ENCODE peak calls at places on chromosomes 2 and 18, in ten cellular contexts. M is A549, J is K562, D is sigmoid colon, Y is transverse colon, T is upper lobe of left lung, V is GM12878, X is HepG2, Z is H1, S is stomach. A is an unnamed sample.

GRCh38 chr18:63924551-63924950 is 16.8 kb downstream of the SERPINB10 start:
- DNase-seq in J (no peak), S (no peak), M (no peak), V (no peak), X (no peak), Y (no peak), D (no peak), Z (no peak), T (no peak), A (no peak)

GRCh38 chr2:42317945-42318344 is 43.1 kb downstream of the COX7A2L start:
- DNase-seq in Z (no peak), X (no peak), Y (no peak), J (no peak), V (no peak), M (no peak), S (no peak), T (no peak), D (no peak), A (no peak)

GRCh38 chr2:222637072-222637471 is 18.8 kb downstream of the FARSB start:
- DNase-seq in X (no peak), Y (peak), J (no peak), T (no peak), Z (no peak), D (no peak), V (no peak), M (no peak), S (no peak), A (no peak)

GRCh38 chr2:188931361-188931760 is 42.8 kb upstream of the COL3A1 start:
- DNase-seq in V (no peak), T (no peak), J (no peak), S (no peak), M (no peak), X (no peak), Z (no peak), D (no peak), Y (no peak), A (no peak)

GRCh38 chr2:66494708-66495107 is 59.8 kb downstream of the MEIS1 start:
- DNase-seq in J (no peak), V (no peak), Z (no peak), M (no peak), D (peak), T (peak), X (peak), S (peak), Y (peak), A (peak)

GRCh38 chr2:226554726-226555125 is 244.9 kb downstream of the IRS1 start:
- DNase-seq in V (no peak), D (no peak), S (no peak), M (no peak), X (no peak), Y (no peak), T (no peak), Z (no peak), J (no peak), A (no peak)

GRCh38 chr2:239239607-239240479 is 161.0 kb downstream of the HDAC4 start:
- DNase-seq in Y (no peak), Z (no peak), M (no peak), J (no peak), V (no peak), D (peak), T (no peak), X (no peak), S (no peak), A (peak)

GRCh38 chr18:45962461-45962860 is 4.7 kb downstream of the EPG5 start:
- DNase-seq in T (peak), D (no peak), J (no peak), S (no peak), Y (no peak), M (no peak), Z (no peak), V (peak), X (peak), A (no peak)

GRCh38 chr2:26412091-26412673 is 10.5 kb downstream of the DRC1 start:
- DNase-seq in D (no peak), Z (no peak), S (no peak), J (peak), Y (no peak), V (peak), X (peak), T (no peak), M (peak), A (no peak)

GRCh38 chr2:39313575-39313974 is 69.8 kb upstream of the CDKL4 start:
- DNase-seq in T (no peak), V (no peak), Z (no peak), X (no peak), M (no peak), Y (no peak), D (no peak), S (no peak), J (no peak), A (no peak)

GRCh38 chr2:47078541-47079482 is 76.3 kb downstream of the STPG4 start:
- DNase-seq in J (peak), Z (no peak), Y (no peak), M (no peak), T (no peak), X (peak), S (no peak), V (no peak), D (no peak), A (peak)

GRCh38 chr2:62672601-62673000 is 32.9 kb upstream of the EHBP1 start:
- DNase-seq in Y (no peak), X (peak), Z (peak), D (no peak), M (peak), J (no peak), V (no peak), T (peak), S (no peak), A (no peak)

GRCh38 chr2:148167241-148167766 is 146.4 kb downstream of the MBD5 start:
- DNase-seq in V (no peak), S (no peak), Z (no peak), Y (no peak), X (no peak), T (no peak), M (no peak), J (no peak), D (no peak), A (no peak)

GRCh38 chr2:157696036-157696435 is 67.4 kb upstream of the ACVR1C start:
- DNase-seq in D (no peak), Z (no peak), M (no peak), S (no peak), Y (no peak), V (no peak), J (no peak), T (no peak), X (no peak), A (no peak)

GRCh38 chr2:38398739-38399138 is 21.7 kb upstream of the ATL2 start:
- DNase-seq in M (no peak), Z (no peak), J (no peak), D (no peak), V (no peak), X (no peak), Y (no peak), T (no peak), S (no peak), A (no peak)

GRCh38 chr2:215727507-215728503 is 285.5 kb downstream of the MREG start:
- DNase-seq in J (no peak), M (no peak), D (no peak), Y (no peak), T (no peak), S (no peak), V (no peak), Z (no peak), X (peak), A (no peak)

GRCh38 chr2:204260162-204260877 is 285.0 kb upstream of the PARD3B start:
- DNase-seq in T (peak), M (peak), S (peak), Y (peak), V (no peak), D (peak), J (peak), X (peak), Z (peak), A (peak)

GRCh38 chr18:8912348-8913057 is 190.0 kb upstream of the NDUFV2 start:
- DNase-seq in V (no peak), S (no peak), J (peak), D (no peak), Y (peak), X (no peak), Z (no peak), M (no peak), T (peak), A (no peak)

GRCh38 chr2:223549215-223549614 is 52.9 kb downstream of the SCG2 start:
- DNase-seq in S (no peak), V (no peak), Z (no peak), D (no peak), X (peak), T (no peak), Y (no peak), M (peak), J (no peak), A (no peak)

GRCh38 chr2:63639344-63639743 is 50.6 kb downstream of the MDH1 start:
- DNase-seq in X (no peak), T (no peak), Y (no peak), V (no peak), M (no peak), J (no peak), Z (no peak), D (no peak), S (no peak), A (no peak)

GRCh38 chr2:86825020-86825727 is 34.5 kb upstream of the CD8A start:
- DNase-seq in M (no peak), T (no peak), Z (no peak), Y (no peak), D (no peak), S (no peak), V (no peak), J (no peak), X (no peak), A (no peak)

GRCh38 chr2:196249860-196250259 is 78.5 kb upstream of the STK17B start:
- DNase-seq in Z (no peak), T (peak), M (no peak), V (no peak), X (no peak), D (no peak), S (no peak), Y (peak), J (no peak), A (no peak)

GRCh38 chr2:219453691-219454131 is 19.1 kb downstream of the SPEG start:
- DNase-seq in T (no peak), X (no peak), Y (peak), J (no peak), Z (no peak), S (no peak), M (no peak), V (no peak), D (peak), A (peak)

GRCh38 chr2:18132697-18133096 is 254.2 kb downstream of the KCNS3 start:
- DNase-seq in Y (no peak), M (no peak), S (no peak), V (no peak), T (no peak), X (no peak), D (no peak), Z (no peak), J (no peak), A (no peak)

GRCh38 chr2:120830096-120830830 is 94.6 kb downstream of the GLI2 start:
- DNase-seq in J (no peak), T (no peak), X (no peak), Y (no peak), Z (no peak), M (no peak), D (peak), V (no peak), S (no peak), A (no peak)

DNA sequence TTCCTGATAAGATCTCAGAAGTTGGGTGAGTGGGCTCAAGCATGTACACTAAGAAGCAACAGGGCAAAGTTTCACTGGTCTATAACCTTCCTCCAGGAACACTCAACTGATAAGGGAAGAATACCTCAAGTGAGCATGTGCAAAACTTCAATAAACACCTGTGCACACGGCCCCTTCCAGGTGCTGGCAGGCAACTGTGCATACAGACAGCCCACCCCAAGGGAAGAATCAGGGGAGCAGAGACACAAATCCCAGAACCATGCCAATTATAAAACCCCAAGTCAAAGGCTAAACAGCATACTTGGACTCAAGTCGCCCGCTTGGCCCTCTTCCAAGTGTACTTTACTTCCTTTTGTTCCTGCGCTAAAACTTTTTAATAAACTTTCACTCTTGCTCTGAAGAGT is 85.9 kb upstream of the RTN4 start:
- DNase-seq in X (no peak), S (peak), T (no peak), V (no peak), D (no peak), Z (no peak), J (no peak), Y (peak), M (no peak), A (no peak)
- H3K27ac ChIP-seq in X (no peak), S (no peak), T (peak), V (no peak), D (peak), Z (no peak), J (no peak), Y (peak), M (no peak), A (no peak)

GRCh38 chr2:165778653-165779451 is 15.2 kb downstream of the GALNT3 start:
- DNase-seq in T (no peak), D (no peak), Y (no peak), S (no peak), V (no peak), M (no peak), Z (no peak), X (peak), J (no peak), A (no peak)
- TF ChIP-seq EP300 in T (no peak), D (no peak), Y (no peak), S (no peak), V (no peak), M (no peak), Z (no peak), X (no peak), J (no peak), A (no peak)

DNA sequence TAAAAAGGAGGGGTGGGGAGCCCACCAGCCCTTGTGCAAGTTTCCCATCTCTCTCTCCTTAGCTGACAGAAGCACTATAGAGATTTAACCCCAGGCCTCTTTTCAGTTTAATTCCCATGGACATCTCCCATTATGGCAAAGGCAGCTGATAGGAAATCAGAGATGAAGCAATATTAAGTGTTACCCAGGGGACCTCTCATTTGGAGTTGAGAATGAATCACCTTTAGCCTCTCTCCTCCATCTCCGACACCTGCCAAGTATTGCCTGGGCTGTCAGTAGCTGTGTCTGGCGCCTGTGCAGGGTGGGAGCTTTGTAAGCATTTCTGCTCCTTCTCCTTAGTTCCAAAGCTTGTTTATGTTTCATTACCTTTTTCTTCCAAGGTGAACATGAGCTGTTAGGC is 109.0 kb downstream of the AQP4 start:
- DNase-seq in Y (no peak), Z (no peak), V (no peak), M (no peak), S (no peak), J (no peak), T (no peak), X (no peak), D (no peak), A (no peak)
- H3K27ac ChIP-seq in Y (no peak), Z (no peak), V (no peak), M (peak), S (no peak), J (no peak), T (no peak), X (no peak), D (no peak), A (no peak)

GRCh38 chr2:169656164-169656563 is 38.0 kb downstream of the CFAP210 start:
- DNase-seq in V (no peak), D (no peak), Z (no peak), J (no peak), Y (no peak), T (no peak), M (no peak), X (no peak), S (no peak), A (no peak)

GRCh38 chr2:169661263-169661662 is 32.9 kb downstream of the CFAP210 start:
- DNase-seq in T (no peak), M (no peak), D (no peak), S (no peak), J (no peak), Z (no peak), X (no peak), V (no peak), Y (no peak), A (no peak)

GRCh38 chr2:169662744-169663143 is 31.5 kb downstream of the CFAP210 start:
- DNase-seq in J (peak), Z (no peak), V (no peak), M (no peak), D (no peak), Y (no peak), S (no peak), X (no peak), T (no peak), A (no peak)

GRCh38 chr2:169658877-169659276 is 35.3 kb downstream of the CFAP210 start:
- DNase-seq in S (no peak), Z (no peak), D (no peak), V (no peak), Y (no peak), X (no peak), M (no peak), J (no peak), T (no peak), A (no peak)

GRCh38 chr2:169659314-169659713 is 34.9 kb downstream of the CFAP210 start:
- DNase-seq in Y (no peak), V (peak), J (no peak), T (no peak), S (no peak), X (no peak), D (no peak), M (no peak), Z (no peak), A (no peak)
- TF ChIP-seq EP300 in Y (no peak), V (peak), J (no peak), T (no peak), S (no peak), X (no peak), D (no peak), M (no peak), Z (no peak), A (no peak)

DNA sequence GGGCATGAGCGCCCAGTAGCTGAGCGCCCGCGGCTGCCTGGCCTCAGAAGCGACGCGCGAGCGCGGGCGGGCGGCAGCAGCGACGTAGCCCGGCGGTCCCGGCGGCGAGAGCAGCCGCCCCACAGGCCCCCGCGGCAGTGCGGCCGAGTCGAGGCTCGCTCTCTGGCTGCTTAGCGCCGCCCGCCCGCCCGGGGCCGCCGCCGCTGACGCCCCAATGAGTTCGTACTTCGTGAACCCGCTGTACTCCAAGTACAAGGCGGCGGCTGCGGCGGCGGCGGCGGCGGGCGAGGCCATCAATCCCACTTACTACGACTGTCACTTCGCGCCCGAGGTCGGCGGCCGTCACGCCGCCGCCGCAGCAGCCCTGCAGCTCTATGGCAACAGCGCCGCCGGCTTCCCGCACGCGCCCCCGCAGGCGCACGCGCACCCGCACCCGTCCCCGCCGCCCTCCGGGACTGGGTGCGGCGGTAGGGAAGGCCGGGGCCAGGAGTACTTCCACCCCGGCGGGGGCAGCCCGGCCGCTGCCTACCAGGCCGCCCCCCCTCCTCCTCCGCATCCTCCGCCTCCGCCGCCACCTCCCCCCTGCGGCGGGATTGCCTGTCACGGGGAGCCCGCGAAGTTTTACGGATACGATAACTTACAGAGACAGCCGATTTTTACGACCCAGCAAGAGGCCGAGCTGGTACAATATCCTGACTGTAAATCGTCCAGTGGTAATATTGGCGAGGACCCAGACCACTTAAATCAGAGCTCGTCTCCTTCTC is 830 bp downstream of the HOXD8 start:
- DNase-seq in J (peak), M (peak), V (no peak), X (no peak), Z (peak), S (no peak), D (peak), T (no peak), Y (peak), A (peak)
- H3K27ac ChIP-seq in J (no peak), M (peak), V (no peak), X (no peak), Z (no peak), S (peak), D (peak), T (no peak), Y (peak), A (peak)

GRCh38 chr2:122138561-122138960 is 383.1 kb downstream of the TSN start:
- DNase-seq in D (no peak), J (no peak), Z (no peak), M (no peak), S (no peak), X (no peak), Y (no peak), V (no peak), T (no peak), A (no peak)

GRCh38 chr2:122132292-122132691 is 376.8 kb downstream of the TSN start:
- DNase-seq in V (no peak), T (no peak), X (no peak), M (no peak), Z (no peak), D (no peak), J (no peak), Y (no peak), S (no peak), A (no peak)

GRCh38 chr2:122135353-122135947 is 380.0 kb downstream of the TSN start:
- DNase-seq in Z (no peak), D (no peak), Y (no peak), M (no peak), V (no peak), S (no peak), J (peak), X (no peak), T (no peak), A (no peak)

GRCh38 chr2:122139739-122140138 is 384.3 kb downstream of the TSN start:
- DNase-seq in J (no peak), D (no peak), Y (no peak), M (no peak), Z (no peak), X (no peak), V (no peak), S (no peak), T (no peak), A (no peak)

GRCh38 chr2:122136071-122136470 is 380.6 kb downstream of the TSN start:
- DNase-seq in M (peak), Z (no peak), Y (no peak), T (no peak), V (no peak), S (no peak), X (peak), D (no peak), J (peak), A (no peak)
- TF ChIP-seq EP300 in M (no peak), Z (no peak), Y (no peak), T (no peak), V (no peak), S (no peak), X (no peak), D (no peak), J (no peak), A (no peak)